ENCODE peak calls at places on chromosomes 13 and 19, in ten cellular contexts. One of them, this sample, is unnamed.

GRCh38 chr13:66858163-66858562 is 372.0 kb downstream of the PCDH9 start:
- DNase-seq in GM06990: no peak
- DNase-seq in CD8-positive, alpha-beta memory T cell: no peak
- DNase-seq in kidney epithelial cell: no peak
- DNase-seq in aorta: no peak
- DNase-seq in fibroblast of mammary gland: no peak
- DNase-seq in AG04450: no peak
- DNase-seq in neuronal stem cell: no peak
- DNase-seq in IMR-90: no peak
- DNase-seq in psoas muscle: no peak
- DNase-seq in this sample: no peak

GRCh38 chr19:17020823-17021222 is 5.8 kb downstream of the CPAMD8 start:
- DNase-seq in GM06990: no peak
- DNase-seq in CD8-positive, alpha-beta memory T cell: no peak
- DNase-seq in kidney epithelial cell: no peak
- DNase-seq in aorta: no peak
- DNase-seq in fibroblast of mammary gland: peak; percentile 19
- DNase-seq in AG04450: no peak
- DNase-seq in neuronal stem cell: no peak
- DNase-seq in IMR-90: no peak
- DNase-seq in psoas muscle: no peak
- DNase-seq in this sample: no peak

GRCh38 chr19:39428309-39429112 is 7.2 kb downstream of the RPS16 start:
- DNase-seq in GM06990: no peak
- DNase-seq in CD8-positive, alpha-beta memory T cell: no peak
- DNase-seq in kidney epithelial cell: peak; percentile 74
- DNase-seq in aorta: peak; percentile 85
- DNase-seq in fibroblast of mammary gland: peak; percentile 89
- DNase-seq in AG04450: peak; percentile 85
- DNase-seq in neuronal stem cell: peak; percentile 72
- DNase-seq in IMR-90: peak; percentile 96
- DNase-seq in psoas muscle: peak; percentile 66
- DNase-seq in this sample: peak; percentile 89

GRCh38 chr13:29537736-29538624 is 57.5 kb downstream of the SLC7A1 start:
- DNase-seq in GM06990: no peak
- DNase-seq in CD8-positive, alpha-beta memory T cell: no peak
- DNase-seq in kidney epithelial cell: no peak
- DNase-seq in aorta: no peak
- DNase-seq in fibroblast of mammary gland: no peak
- DNase-seq in AG04450: no peak
- DNase-seq in neuronal stem cell: no peak
- DNase-seq in IMR-90: no peak
- DNase-seq in psoas muscle: no peak
- DNase-seq in this sample: no peak

GRCh38 chr19:38252935-38253691 is 3.1 kb downstream of the PPP1R14A start:
- DNase-seq in GM06990: no peak
- DNase-seq in CD8-positive, alpha-beta memory T cell: no peak
- DNase-seq in kidney epithelial cell: no peak
- DNase-seq in aorta: peak; percentile 85
- DNase-seq in fibroblast of mammary gland: no peak
- DNase-seq in AG04450: no peak
- DNase-seq in neuronal stem cell: no peak
- DNase-seq in IMR-90: no peak
- DNase-seq in psoas muscle: no peak
- DNase-seq in this sample: no peak

GRCh38 chr13:98919566-98919965 is 58.3 kb downstream of the DOCK9 start:
- DNase-seq in GM06990: peak; percentile 41
- DNase-seq in CD8-positive, alpha-beta memory T cell: no peak
- DNase-seq in kidney epithelial cell: no peak
- DNase-seq in aorta: no peak
- DNase-seq in fibroblast of mammary gland: no peak
- DNase-seq in AG04450: no peak
- DNase-seq in neuronal stem cell: no peak
- DNase-seq in IMR-90: no peak
- DNase-seq in psoas muscle: no peak
- DNase-seq in this sample: no peak

GRCh38 chr13:41956272-41956671 is 4.6 kb downstream of the VWA8 start:
- DNase-seq in GM06990: no peak
- DNase-seq in CD8-positive, alpha-beta memory T cell: no peak
- DNase-seq in kidney epithelial cell: no peak
- DNase-seq in aorta: no peak
- DNase-seq in fibroblast of mammary gland: no peak
- DNase-seq in AG04450: no peak
- DNase-seq in neuronal stem cell: no peak
- DNase-seq in IMR-90: no peak
- DNase-seq in psoas muscle: no peak
- DNase-seq in this sample: no peak

GRCh38 chr13:22848539-22849052 is 332.2 kb upstream of the SGCG start:
- DNase-seq in GM06990: no peak
- DNase-seq in CD8-positive, alpha-beta memory T cell: no peak
- DNase-seq in kidney epithelial cell: no peak
- DNase-seq in aorta: no peak
- DNase-seq in fibroblast of mammary gland: no peak
- DNase-seq in AG04450: no peak
- DNase-seq in neuronal stem cell: no peak
- DNase-seq in IMR-90: no peak
- DNase-seq in psoas muscle: no peak
- DNase-seq in this sample: no peak

GRCh38 chr19:30467239-30467638 is 95.1 kb downstream of the ZNF536 start:
- DNase-seq in GM06990: no peak
- DNase-seq in CD8-positive, alpha-beta memory T cell: no peak
- DNase-seq in kidney epithelial cell: no peak
- DNase-seq in aorta: no peak
- DNase-seq in fibroblast of mammary gland: no peak
- DNase-seq in AG04450: no peak
- DNase-seq in neuronal stem cell: no peak
- DNase-seq in IMR-90: no peak
- DNase-seq in psoas muscle: no peak
- DNase-seq in this sample: no peak

GRCh38 chr19:4304509-4305252 is at the start of gene FSD1:
- DNase-seq in GM06990: peak; percentile 79
- DNase-seq in CD8-positive, alpha-beta memory T cell: peak; percentile 59
- DNase-seq in kidney epithelial cell: no peak
- DNase-seq in aorta: no peak
- DNase-seq in fibroblast of mammary gland: peak; percentile 34
- DNase-seq in AG04450: no peak
- DNase-seq in neuronal stem cell: peak; percentile 80
- DNase-seq in IMR-90: peak; percentile 40
- DNase-seq in psoas muscle: no peak
- DNase-seq in this sample: no peak
- H3K4me3 ChIP-seq in GM06990: peak within 1 kb of the TSS; percentile 27
- H3K4me3 ChIP-seq in CD8-positive, alpha-beta memory T cell: peak within 1 kb of the TSS; percentile 32
- H3K4me3 ChIP-seq in kidney epithelial cell: peak within 1 kb of the TSS; percentile 50
- H3K4me3 ChIP-seq in aorta: no peak within 1 kb of the TSS
- H3K4me3 ChIP-seq in fibroblast of mammary gland: peak within 1 kb of the TSS; percentile 20
- H3K4me3 ChIP-seq in AG04450: peak within 1 kb of the TSS; percentile 55
- H3K4me3 ChIP-seq in neuronal stem cell: peak within 1 kb of the TSS; percentile 80
- H3K4me3 ChIP-seq in IMR-90: peak within 1 kb of the TSS; percentile 47
- H3K4me3 ChIP-seq in psoas muscle: no peak within 1 kb of the TSS
- H3K4me3 ChIP-seq in this sample: peak within 1 kb of the TSS; percentile 37

DNA sequence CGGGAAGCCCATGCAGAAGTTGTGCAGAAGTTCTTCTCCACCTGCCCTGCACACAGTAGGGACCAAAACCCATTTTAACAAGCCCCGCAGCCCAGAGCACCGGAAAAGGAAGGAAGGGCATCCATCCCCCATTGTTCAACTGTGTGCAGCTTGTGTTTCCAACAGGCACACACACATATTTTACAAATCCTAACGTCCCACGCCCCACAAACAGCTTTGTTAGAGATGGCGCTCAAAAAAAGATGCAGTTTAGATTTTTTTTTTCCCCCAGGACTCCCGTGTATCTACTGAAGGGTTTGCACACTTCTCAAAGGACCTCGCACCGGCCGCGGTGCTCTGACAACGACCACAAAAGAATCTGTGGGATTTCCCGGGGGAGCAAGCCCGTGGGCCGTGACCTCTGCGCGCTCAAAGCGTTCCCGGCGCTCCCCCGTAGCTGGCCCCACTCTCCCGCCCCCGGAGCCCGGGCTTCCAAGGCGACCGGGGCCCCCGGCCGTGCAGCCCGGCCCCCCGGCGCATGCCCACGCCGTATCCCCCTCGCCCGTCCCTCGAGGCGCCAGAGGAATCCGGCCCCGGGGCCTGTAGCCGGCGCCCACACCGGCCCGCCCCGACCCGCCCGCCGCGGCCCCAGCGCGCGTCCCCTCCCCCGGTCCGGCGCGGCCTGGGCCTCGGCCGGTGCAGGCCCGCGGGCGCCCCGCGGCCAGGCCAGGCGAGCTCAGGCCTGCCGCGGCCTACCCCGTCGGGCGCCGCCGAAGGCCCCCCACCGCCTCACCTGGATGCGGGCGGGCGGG is 523 bp downstream of the ELAVL1 start:
- DNase-seq in GM06990: no peak
- DNase-seq in CD8-positive, alpha-beta memory T cell: peak; percentile 10
- DNase-seq in kidney epithelial cell: no peak
- DNase-seq in aorta: no peak
- DNase-seq in fibroblast of mammary gland: peak; percentile 25
- DNase-seq in AG04450: no peak
- DNase-seq in neuronal stem cell: no peak
- DNase-seq in IMR-90: peak; percentile 21
- DNase-seq in psoas muscle: no peak
- DNase-seq in this sample: no peak
- H3K4me3 ChIP-seq in GM06990: peak overlapping the region; percentile 66
- H3K4me3 ChIP-seq in CD8-positive, alpha-beta memory T cell: peak overlapping the region; percentile 64
- H3K4me3 ChIP-seq in kidney epithelial cell: peak overlapping the region; percentile 59
- H3K4me3 ChIP-seq in aorta: peak overlapping the region; percentile 98
- H3K4me3 ChIP-seq in fibroblast of mammary gland: peak overlapping the region; percentile 62
- H3K4me3 ChIP-seq in AG04450: peak overlapping the region; percentile 78
- H3K4me3 ChIP-seq in neuronal stem cell: peak overlapping the region; percentile 79
- H3K4me3 ChIP-seq in IMR-90: peak overlapping the region; percentile 99
- H3K4me3 ChIP-seq in psoas muscle: peak overlapping the region; percentile 81
- H3K4me3 ChIP-seq in this sample: peak overlapping the region; percentile 74

GRCh38 chr13:77784531-77784930 is 87.0 kb downstream of the SLAIN1 start:
- DNase-seq in GM06990: no peak
- DNase-seq in CD8-positive, alpha-beta memory T cell: no peak
- DNase-seq in kidney epithelial cell: no peak
- DNase-seq in aorta: no peak
- DNase-seq in fibroblast of mammary gland: no peak
- DNase-seq in AG04450: no peak
- DNase-seq in neuronal stem cell: no peak
- DNase-seq in IMR-90: no peak
- DNase-seq in psoas muscle: no peak
- DNase-seq in this sample: no peak

GRCh38 chr13:77776704-77777103 is 79.2 kb downstream of the SLAIN1 start:
- DNase-seq in GM06990: no peak
- DNase-seq in CD8-positive, alpha-beta memory T cell: no peak
- DNase-seq in kidney epithelial cell: no peak
- DNase-seq in aorta: no peak
- DNase-seq in fibroblast of mammary gland: no peak
- DNase-seq in AG04450: no peak
- DNase-seq in neuronal stem cell: no peak
- DNase-seq in IMR-90: no peak
- DNase-seq in psoas muscle: no peak
- DNase-seq in this sample: no peak

GRCh38 chr13:77781804-77782203 is 84.3 kb downstream of the SLAIN1 start:
- DNase-seq in GM06990: no peak
- DNase-seq in CD8-positive, alpha-beta memory T cell: no peak
- DNase-seq in kidney epithelial cell: no peak
- DNase-seq in aorta: no peak
- DNase-seq in fibroblast of mammary gland: no peak
- DNase-seq in AG04450: no peak
- DNase-seq in neuronal stem cell: no peak
- DNase-seq in IMR-90: no peak
- DNase-seq in psoas muscle: no peak
- DNase-seq in this sample: no peak

GRCh38 chr13:77774181-77774580 is 76.7 kb downstream of the SLAIN1 start:
- DNase-seq in GM06990: no peak
- DNase-seq in CD8-positive, alpha-beta memory T cell: no peak
- DNase-seq in kidney epithelial cell: no peak
- DNase-seq in aorta: no peak
- DNase-seq in fibroblast of mammary gland: no peak
- DNase-seq in AG04450: no peak
- DNase-seq in neuronal stem cell: no peak
- DNase-seq in IMR-90: no peak
- DNase-seq in psoas muscle: no peak
- DNase-seq in this sample: no peak

DNA sequence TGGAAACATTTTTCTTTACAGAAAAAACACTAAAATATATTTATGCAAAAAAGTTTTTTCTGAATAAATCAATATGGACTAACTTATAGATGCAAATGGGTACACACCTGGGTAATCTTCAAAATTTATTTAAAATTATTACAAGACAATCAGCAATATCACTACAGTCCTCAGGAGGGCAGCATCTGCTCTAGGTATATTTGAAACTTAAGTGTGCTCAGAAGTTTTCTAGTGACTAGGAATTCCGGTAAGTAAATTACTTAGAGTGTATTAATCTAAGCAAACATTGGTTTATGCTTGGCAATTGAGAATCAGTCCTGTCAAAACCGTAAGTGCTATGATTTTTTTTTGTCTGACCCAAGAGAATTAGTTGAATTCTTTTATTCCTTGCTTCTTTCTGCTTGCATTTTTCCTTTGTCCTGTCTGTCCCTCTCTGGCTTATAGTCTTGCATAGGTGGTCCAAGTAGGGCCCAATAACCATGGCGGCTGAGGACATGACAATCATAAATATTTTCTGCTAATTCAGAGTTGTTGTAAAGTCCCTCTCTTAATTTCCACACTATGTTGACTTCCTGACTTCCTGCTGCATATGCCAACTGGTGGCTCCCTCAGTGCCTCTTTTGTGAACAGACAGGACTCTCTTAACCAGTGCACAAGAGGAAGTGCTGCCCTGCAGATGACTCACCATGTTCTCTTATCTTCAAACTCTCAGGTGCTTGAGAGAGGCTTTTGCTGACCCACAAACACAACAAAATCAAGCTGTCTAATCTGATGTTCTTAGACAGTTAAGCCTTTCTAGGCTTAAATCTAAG is 82.2 kb downstream of the SLAIN1 start:
- DNase-seq in GM06990: peak; percentile 20
- DNase-seq in CD8-positive, alpha-beta memory T cell: no peak
- DNase-seq in kidney epithelial cell: peak; percentile 14
- DNase-seq in aorta: peak; percentile 52
- DNase-seq in fibroblast of mammary gland: peak; percentile 86
- DNase-seq in AG04450: peak; percentile 55
- DNase-seq in neuronal stem cell: peak; percentile 33
- DNase-seq in IMR-90: peak; percentile 74
- DNase-seq in psoas muscle: no peak
- DNase-seq in this sample: peak; percentile 70
- H3K4me3 ChIP-seq in GM06990: no peak overlapping the region
- H3K4me3 ChIP-seq in CD8-positive, alpha-beta memory T cell: no peak overlapping the region
- H3K4me3 ChIP-seq in kidney epithelial cell: no peak overlapping the region
- H3K4me3 ChIP-seq in aorta: no peak overlapping the region
- H3K4me3 ChIP-seq in fibroblast of mammary gland: no peak overlapping the region
- H3K4me3 ChIP-seq in AG04450: no peak overlapping the region
- H3K4me3 ChIP-seq in neuronal stem cell: no peak overlapping the region
- H3K4me3 ChIP-seq in IMR-90: no peak overlapping the region
- H3K4me3 ChIP-seq in psoas muscle: no peak overlapping the region
- H3K4me3 ChIP-seq in this sample: no peak overlapping the region

DNA sequence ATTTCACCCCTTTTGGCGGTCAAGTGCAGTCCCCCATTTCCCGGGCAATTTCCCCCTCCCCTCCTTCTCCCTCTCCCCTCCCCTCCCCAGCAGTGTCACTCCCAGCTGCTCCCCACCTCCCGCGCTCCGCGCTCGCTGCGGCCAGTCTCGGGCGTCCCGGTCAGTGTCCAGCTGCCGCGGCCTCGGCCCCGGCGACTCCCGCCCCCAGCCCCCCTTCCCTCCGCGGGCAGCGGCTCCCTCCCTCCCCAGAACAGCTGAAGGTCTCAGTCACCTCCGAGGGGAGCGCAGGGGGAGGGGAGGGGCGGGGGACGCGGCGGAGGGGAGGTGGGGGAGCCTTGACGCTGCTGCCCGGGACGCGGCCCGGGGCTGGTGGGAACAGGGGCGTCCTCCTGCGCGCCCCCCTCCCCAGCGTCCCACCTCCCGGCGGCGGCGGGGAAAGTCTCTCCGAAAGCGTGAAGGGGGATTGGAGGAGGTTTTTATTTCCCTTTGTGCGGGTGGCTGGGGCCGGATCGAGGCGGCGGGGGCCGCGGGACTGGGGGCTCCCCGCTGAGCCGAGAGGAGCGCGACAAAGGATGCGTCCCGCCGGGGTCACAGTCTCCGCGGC is at the start of gene SHD:
- DNase-seq in GM06990: no peak
- DNase-seq in CD8-positive, alpha-beta memory T cell: no peak
- DNase-seq in kidney epithelial cell: no peak
- DNase-seq in aorta: no peak
- DNase-seq in fibroblast of mammary gland: no peak
- DNase-seq in AG04450: no peak
- DNase-seq in neuronal stem cell: no peak
- DNase-seq in IMR-90: no peak
- DNase-seq in psoas muscle: no peak
- DNase-seq in this sample: no peak
- H3K4me3 ChIP-seq in GM06990: no peak within 1 kb of the TSS
- H3K4me3 ChIP-seq in CD8-positive, alpha-beta memory T cell: no peak within 1 kb of the TSS
- H3K4me3 ChIP-seq in kidney epithelial cell: no peak within 1 kb of the TSS
- H3K4me3 ChIP-seq in aorta: no peak within 1 kb of the TSS
- H3K4me3 ChIP-seq in fibroblast of mammary gland: no peak within 1 kb of the TSS
- H3K4me3 ChIP-seq in AG04450: peak within 1 kb of the TSS; percentile 13
- H3K4me3 ChIP-seq in neuronal stem cell: peak within 1 kb of the TSS; percentile 69
- H3K4me3 ChIP-seq in IMR-90: no peak within 1 kb of the TSS
- H3K4me3 ChIP-seq in psoas muscle: peak within 1 kb of the TSS; percentile 51
- H3K4me3 ChIP-seq in this sample: peak within 1 kb of the TSS; percentile 23